ENCODE peak calls at places on chromosomes 2 and 18, in nine cellular contexts. One of them, this sample, is unnamed.

GRCh38 chr18:77068890-77069312 is 63.7 kb downstream of the MBP start:
- DNase-seq in mammary epithelial cell: peak; percentile 25
- DNase-seq in iPS-NIHi11: no peak
- DNase-seq in hepatocyte: no peak
- DNase-seq in activated CD8-positive, alpha-beta memory T cell treated with anti-CD3 and anti-CD28 coated beads, Interleukin-2, amount 50 U/mL, for 48 hours: peak; percentile 52
- DNase-seq in NCI-H1092: no peak
- DNase-seq in OCI-LY7: no peak
- DNase-seq in fibroblast of the conjunctiva: no peak
- DNase-seq in astrocyte of the spinal cord: peak; percentile 40
- DNase-seq in this sample: no peak

GRCh38 chr2:207131634-207132418 is 33.9 kb downstream of the KLF7 start:
- DNase-seq in fibroblast of the conjunctiva: no peak
- DNase-seq in hepatocyte: no peak
- DNase-seq in iPS-NIHi11: no peak
- DNase-seq in mammary epithelial cell: no peak
- DNase-seq in astrocyte of the spinal cord: peak; percentile 29
- DNase-seq in activated CD8-positive, alpha-beta memory T cell treated with anti-CD3 and anti-CD28 coated beads, Interleukin-2, amount 50 U/mL, for 48 hours: no peak
- DNase-seq in NCI-H1092: no peak
- DNase-seq in OCI-LY7: no peak
- DNase-seq in this sample: no peak

GRCh38 chr2:193141-193552 is 70.7 kb downstream of the SH3YL1 start:
- DNase-seq in OCI-LY7: no peak
- DNase-seq in NCI-H1092: no peak
- DNase-seq in iPS-NIHi11: no peak
- DNase-seq in hepatocyte: no peak
- DNase-seq in astrocyte of the spinal cord: no peak
- DNase-seq in mammary epithelial cell: peak; percentile 6
- DNase-seq in activated CD8-positive, alpha-beta memory T cell treated with anti-CD3 and anti-CD28 coated beads, Interleukin-2, amount 50 U/mL, for 48 hours: no peak
- DNase-seq in fibroblast of the conjunctiva: peak; percentile 16
- DNase-seq in this sample: no peak

GRCh38 chr2:81545626-81546025 is 1241.1 kb upstream of the LRRTM1 start:
- DNase-seq in astrocyte of the spinal cord: no peak
- DNase-seq in fibroblast of the conjunctiva: no peak
- DNase-seq in hepatocyte: no peak
- DNase-seq in mammary epithelial cell: no peak
- DNase-seq in iPS-NIHi11: no peak
- DNase-seq in NCI-H1092: no peak
- DNase-seq in activated CD8-positive, alpha-beta memory T cell treated with anti-CD3 and anti-CD28 coated beads, Interleukin-2, amount 50 U/mL, for 48 hours: no peak
- DNase-seq in OCI-LY7: no peak
- DNase-seq in this sample: no peak

GRCh38 chr2:206814486-206814885 is 49.1 kb downstream of the FASTKD2 start:
- DNase-seq in astrocyte of the spinal cord: no peak
- DNase-seq in iPS-NIHi11: no peak
- DNase-seq in OCI-LY7: no peak
- DNase-seq in activated CD8-positive, alpha-beta memory T cell treated with anti-CD3 and anti-CD28 coated beads, Interleukin-2, amount 50 U/mL, for 48 hours: no peak
- DNase-seq in hepatocyte: no peak
- DNase-seq in mammary epithelial cell: no peak
- DNase-seq in NCI-H1092: no peak
- DNase-seq in fibroblast of the conjunctiva: no peak
- DNase-seq in this sample: no peak

GRCh38 chr2:126835811-126836210 is 62.9 kb upstream of the TEX51 start:
- DNase-seq in activated CD8-positive, alpha-beta memory T cell treated with anti-CD3 and anti-CD28 coated beads, Interleukin-2, amount 50 U/mL, for 48 hours: no peak
- DNase-seq in NCI-H1092: no peak
- DNase-seq in iPS-NIHi11: no peak
- DNase-seq in mammary epithelial cell: no peak
- DNase-seq in fibroblast of the conjunctiva: no peak
- DNase-seq in OCI-LY7: no peak
- DNase-seq in hepatocyte: no peak
- DNase-seq in astrocyte of the spinal cord: no peak
- DNase-seq in this sample: no peak

GRCh38 chr2:147348886-147349285 is 495.9 kb upstream of the ACVR2A start:
- DNase-seq in mammary epithelial cell: no peak
- DNase-seq in activated CD8-positive, alpha-beta memory T cell treated with anti-CD3 and anti-CD28 coated beads, Interleukin-2, amount 50 U/mL, for 48 hours: no peak
- DNase-seq in OCI-LY7: no peak
- DNase-seq in iPS-NIHi11: no peak
- DNase-seq in astrocyte of the spinal cord: no peak
- DNase-seq in fibroblast of the conjunctiva: no peak
- DNase-seq in hepatocyte: no peak
- DNase-seq in NCI-H1092: no peak
- DNase-seq in this sample: no peak

GRCh38 chr2:212711851-212712250 is 173.2 kb upstream of the ERBB4 start:
- DNase-seq in hepatocyte: no peak
- DNase-seq in astrocyte of the spinal cord: peak; percentile 72
- DNase-seq in iPS-NIHi11: no peak
- DNase-seq in fibroblast of the conjunctiva: peak; percentile 13
- DNase-seq in mammary epithelial cell: peak; percentile 79
- DNase-seq in NCI-H1092: no peak
- DNase-seq in OCI-LY7: no peak
- DNase-seq in activated CD8-positive, alpha-beta memory T cell treated with anti-CD3 and anti-CD28 coated beads, Interleukin-2, amount 50 U/mL, for 48 hours: no peak
- DNase-seq in this sample: no peak

GRCh38 chr18:52009958-52010357 is 330.0 kb upstream of the DCC start:
- DNase-seq in OCI-LY7: no peak
- DNase-seq in NCI-H1092: no peak
- DNase-seq in hepatocyte: no peak
- DNase-seq in activated CD8-positive, alpha-beta memory T cell treated with anti-CD3 and anti-CD28 coated beads, Interleukin-2, amount 50 U/mL, for 48 hours: no peak
- DNase-seq in fibroblast of the conjunctiva: no peak
- DNase-seq in iPS-NIHi11: no peak
- DNase-seq in astrocyte of the spinal cord: no peak
- DNase-seq in mammary epithelial cell: no peak
- DNase-seq in this sample: no peak

GRCh38 chr18:29874519-29875098 is 1167.9 kb downstream of the DSC3 start:
- DNase-seq in activated CD8-positive, alpha-beta memory T cell treated with anti-CD3 and anti-CD28 coated beads, Interleukin-2, amount 50 U/mL, for 48 hours: no peak
- DNase-seq in mammary epithelial cell: peak; percentile 39
- DNase-seq in astrocyte of the spinal cord: peak; percentile 53
- DNase-seq in hepatocyte: peak; percentile 46
- DNase-seq in NCI-H1092: no peak
- DNase-seq in OCI-LY7: peak; percentile 5
- DNase-seq in fibroblast of the conjunctiva: peak; percentile 2
- DNase-seq in iPS-NIHi11: peak; percentile 21
- DNase-seq in this sample: peak; percentile 41

GRCh38 chr2:27855476-27855875 is 34.7 kb downstream of the RBKS start:
- DNase-seq in OCI-LY7: no peak
- DNase-seq in astrocyte of the spinal cord: peak; percentile 67
- DNase-seq in NCI-H1092: no peak
- DNase-seq in hepatocyte: no peak
- DNase-seq in activated CD8-positive, alpha-beta memory T cell treated with anti-CD3 and anti-CD28 coated beads, Interleukin-2, amount 50 U/mL, for 48 hours: no peak
- DNase-seq in iPS-NIHi11: no peak
- DNase-seq in mammary epithelial cell: peak; percentile 72
- DNase-seq in fibroblast of the conjunctiva: no peak
- DNase-seq in this sample: no peak

GRCh38 chr2:240958366-240959213 is 39.8 kb upstream of the SNED1 start:
- DNase-seq in iPS-NIHi11: peak; percentile 9
- DNase-seq in NCI-H1092: no peak
- DNase-seq in activated CD8-positive, alpha-beta memory T cell treated with anti-CD3 and anti-CD28 coated beads, Interleukin-2, amount 50 U/mL, for 48 hours: peak; percentile 26
- DNase-seq in fibroblast of the conjunctiva: no peak
- DNase-seq in astrocyte of the spinal cord: no peak
- DNase-seq in hepatocyte: no peak
- DNase-seq in mammary epithelial cell: no peak
- DNase-seq in OCI-LY7: no peak
- DNase-seq in this sample: peak; percentile 18

GRCh38 chr2:69216535-69217332 is 170.3 kb downstream of the GFPT1 start:
- DNase-seq in NCI-H1092: no peak
- DNase-seq in iPS-NIHi11: no peak
- DNase-seq in astrocyte of the spinal cord: peak; percentile 75
- DNase-seq in hepatocyte: no peak
- DNase-seq in OCI-LY7: no peak
- DNase-seq in activated CD8-positive, alpha-beta memory T cell treated with anti-CD3 and anti-CD28 coated beads, Interleukin-2, amount 50 U/mL, for 48 hours: no peak
- DNase-seq in mammary epithelial cell: no peak
- DNase-seq in fibroblast of the conjunctiva: no peak
- DNase-seq in this sample: no peak

GRCh38 chr18:74480149-74480651 is 16.0 kb upstream of the CNDP2 start:
- DNase-seq in mammary epithelial cell: peak; percentile 19
- DNase-seq in astrocyte of the spinal cord: no peak
- DNase-seq in OCI-LY7: no peak
- DNase-seq in fibroblast of the conjunctiva: no peak
- DNase-seq in iPS-NIHi11: no peak
- DNase-seq in NCI-H1092: no peak
- DNase-seq in activated CD8-positive, alpha-beta memory T cell treated with anti-CD3 and anti-CD28 coated beads, Interleukin-2, amount 50 U/mL, for 48 hours: no peak
- DNase-seq in hepatocyte: no peak
- DNase-seq in this sample: no peak

GRCh38 chr2:151733781-151734672 is at the start of gene NEB:
- DNase-seq in activated CD8-positive, alpha-beta memory T cell treated with anti-CD3 and anti-CD28 coated beads, Interleukin-2, amount 50 U/mL, for 48 hours: no peak
- DNase-seq in astrocyte of the spinal cord: no peak
- DNase-seq in fibroblast of the conjunctiva: no peak
- DNase-seq in OCI-LY7: no peak
- DNase-seq in NCI-H1092: peak; percentile 87
- DNase-seq in mammary epithelial cell: no peak
- DNase-seq in iPS-NIHi11: peak; percentile 20
- DNase-seq in hepatocyte: no peak
- DNase-seq in this sample: no peak

GRCh38 chr18:55998071-55998522 is 410.1 kb upstream of the TCF4 start:
- DNase-seq in mammary epithelial cell: peak; percentile 54
- DNase-seq in iPS-NIHi11: peak; percentile 27
- DNase-seq in activated CD8-positive, alpha-beta memory T cell treated with anti-CD3 and anti-CD28 coated beads, Interleukin-2, amount 50 U/mL, for 48 hours: no peak
- DNase-seq in OCI-LY7: no peak
- DNase-seq in NCI-H1092: peak; percentile 2
- DNase-seq in hepatocyte: peak; percentile 35
- DNase-seq in fibroblast of the conjunctiva: no peak
- DNase-seq in astrocyte of the spinal cord: peak; percentile 56
- DNase-seq in this sample: peak; percentile 41

GRCh38 chr2:149799296-149799695 is 211.7 kb upstream of the MMADHC start:
- DNase-seq in hepatocyte: peak; percentile 11
- DNase-seq in astrocyte of the spinal cord: peak; percentile 19
- DNase-seq in fibroblast of the conjunctiva: peak; percentile 22
- DNase-seq in activated CD8-positive, alpha-beta memory T cell treated with anti-CD3 and anti-CD28 coated beads, Interleukin-2, amount 50 U/mL, for 48 hours: no peak
- DNase-seq in NCI-H1092: no peak
- DNase-seq in iPS-NIHi11: no peak
- DNase-seq in mammary epithelial cell: peak; percentile 16
- DNase-seq in OCI-LY7: no peak
- DNase-seq in this sample: no peak

GRCh38 chr2:150391779-150392178 is 95.7 kb downstream of the RND3 start:
- DNase-seq in OCI-LY7: no peak
- DNase-seq in iPS-NIHi11: no peak
- DNase-seq in fibroblast of the conjunctiva: no peak
- DNase-seq in mammary epithelial cell: no peak
- DNase-seq in hepatocyte: no peak
- DNase-seq in activated CD8-positive, alpha-beta memory T cell treated with anti-CD3 and anti-CD28 coated beads, Interleukin-2, amount 50 U/mL, for 48 hours: no peak
- DNase-seq in NCI-H1092: no peak
- DNase-seq in astrocyte of the spinal cord: no peak
- DNase-seq in this sample: no peak